ENCODE peak calls at places on chromosomes 5 and 9, in ten cellular contexts. T is mucosa of descending colon, O is transverse colon, Q is WTC11, C is GM12865, K is type B pancreatic cell, E is dorsolateral prefrontal cortex, V is prostate gland, B is A549, A is fibroblast of lung. Z is an unnamed sample.

GRCh38 chr9:18587988-18588387 is 114.0 kb downstream of the ADAMTSL1 start:
- DNase-seq in T (no peak), O (no peak), Q (no peak), C (no peak), K (no peak), E (no peak), V (no peak), B (no peak), A (no peak), Z (no peak)

GRCh38 chr9:94011134-94011533 is 56.0 kb upstream of the BARX1 start:
- DNase-seq in T (no peak), O (peak), Q (no peak), C (no peak), K (no peak), E (no peak), V (peak), B (no peak), A (peak), Z (no peak)

GRCh38 chr9:81801190-81801589 is 111.8 kb upstream of the TLE1 start:
- DNase-seq in T (no peak), O (no peak), Q (no peak), C (no peak), K (no peak), E (no peak), V (no peak), B (no peak), A (no peak), Z (no peak)

GRCh38 chr5:123371575-123372179 is 51.5 kb downstream of the CEP120 start:
- DNase-seq in T (peak), O (peak), Q (peak), C (peak), K (no peak), E (peak), V (no peak), B (peak), A (peak), Z (peak)

GRCh38 chr9:123611228-123611627 is 255.2 kb downstream of the CRB2 start:
- DNase-seq in T (no peak), O (no peak), Q (no peak), C (no peak), K (no peak), E (no peak), V (no peak), B (no peak), A (peak), Z (no peak)

GRCh38 chr5:91875133-91875779 is 492.1 kb upstream of the ARRDC3 start:
- DNase-seq in T (no peak), O (no peak), Q (no peak), C (no peak), K (no peak), E (no peak), V (no peak), B (no peak), A (peak), Z (no peak)

GRCh38 chr5:180289433-180289832 is 2.5 kb downstream of the MAPK9 start:
- DNase-seq in T (peak), O (peak), Q (no peak), C (no peak), K (no peak), E (no peak), V (peak), B (no peak), A (no peak), Z (no peak)

GRCh38 chr9:127388037-127388855 is 8.7 kb upstream of the SLC2A8 start:
- DNase-seq in T (peak), O (peak), Q (no peak), C (peak), K (no peak), E (no peak), V (no peak), B (peak), A (peak), Z (no peak)

GRCh38 chr5:153447534-153447933 is 42.9 kb upstream of the GRIA1 start:
- DNase-seq in T (no peak), O (no peak), Q (no peak), C (no peak), K (no peak), E (peak), V (no peak), B (no peak), A (no peak), Z (no peak)

GRCh38 chr5:179302499-179303185 is 42.6 kb downstream of the ADAMTS2 start:
- DNase-seq in T (no peak), O (no peak), Q (peak), C (no peak), K (no peak), E (no peak), V (no peak), B (no peak), A (no peak), Z (no peak)

GRCh38 chr9:110050925-110051355 is 157.0 kb downstream of the C9orf152 start:
- DNase-seq in T (no peak), O (no peak), Q (no peak), C (peak), K (no peak), E (no peak), V (no peak), B (peak), A (peak), Z (no peak)

GRCh38 chr9:136328011-136328621 is 777 bp downstream of the GPSM1 start:
- DNase-seq in T (no peak), O (no peak), Q (no peak), C (no peak), K (no peak), E (no peak), V (no peak), B (no peak), A (no peak), Z (no peak)

GRCh38 chr9:3477236-3477834 is 48.5 kb downstream of the RFX3 start:
- DNase-seq in T (no peak), O (no peak), Q (no peak), C (peak), K (no peak), E (no peak), V (no peak), B (no peak), A (no peak), Z (no peak)

GRCh38 chr5:150778103-150778516 is 447 bp upstream of the SMIM3 start:
- DNase-seq in T (no peak), O (no peak), Q (no peak), C (no peak), K (no peak), E (no peak), V (no peak), B (no peak), A (no peak), Z (no peak)

GRCh38 chr5:13276143-13276542 is 668.3 kb downstream of the DNAH5 start:
- DNase-seq in T (no peak), O (no peak), Q (no peak), C (no peak), K (no peak), E (no peak), V (no peak), B (no peak), A (no peak), Z (no peak)

GRCh38 chr5:13278148-13278547 is 666.3 kb downstream of the DNAH5 start:
- DNase-seq in T (no peak), O (no peak), Q (no peak), C (no peak), K (no peak), E (no peak), V (no peak), B (no peak), A (no peak), Z (no peak)
- TF ChIP-seq CTCF in T (no peak), O (no peak), Q (no peak), C (peak), K (peak), E (no peak), V (no peak), B (no peak), A (no peak), Z (peak)

GRCh38 chr5:106882035-106882434 is 788.7 kb downstream of the EFNA5 start:
- DNase-seq in T (no peak), O (no peak), Q (no peak), C (no peak), K (no peak), E (no peak), V (no peak), B (no peak), A (no peak), Z (no peak)
- TF ChIP-seq CTCF in T (no peak), O (no peak), Q (no peak), C (no peak), K (no peak), E (no peak), V (no peak), B (no peak), A (no peak), Z (no peak)

GRCh38 chr9:98563997-98564396 is 144.7 kb downstream of the GABBR2 start:
- DNase-seq in T (no peak), O (no peak), Q (no peak), C (no peak), K (no peak), E (no peak), V (no peak), B (no peak), A (no peak), Z (no peak)
- TF ChIP-seq CTCF in T (no peak), O (no peak), Q (no peak), C (no peak), K (no peak), E (no peak), V (no peak), B (no peak), A (no peak), Z (no peak)

DNA sequence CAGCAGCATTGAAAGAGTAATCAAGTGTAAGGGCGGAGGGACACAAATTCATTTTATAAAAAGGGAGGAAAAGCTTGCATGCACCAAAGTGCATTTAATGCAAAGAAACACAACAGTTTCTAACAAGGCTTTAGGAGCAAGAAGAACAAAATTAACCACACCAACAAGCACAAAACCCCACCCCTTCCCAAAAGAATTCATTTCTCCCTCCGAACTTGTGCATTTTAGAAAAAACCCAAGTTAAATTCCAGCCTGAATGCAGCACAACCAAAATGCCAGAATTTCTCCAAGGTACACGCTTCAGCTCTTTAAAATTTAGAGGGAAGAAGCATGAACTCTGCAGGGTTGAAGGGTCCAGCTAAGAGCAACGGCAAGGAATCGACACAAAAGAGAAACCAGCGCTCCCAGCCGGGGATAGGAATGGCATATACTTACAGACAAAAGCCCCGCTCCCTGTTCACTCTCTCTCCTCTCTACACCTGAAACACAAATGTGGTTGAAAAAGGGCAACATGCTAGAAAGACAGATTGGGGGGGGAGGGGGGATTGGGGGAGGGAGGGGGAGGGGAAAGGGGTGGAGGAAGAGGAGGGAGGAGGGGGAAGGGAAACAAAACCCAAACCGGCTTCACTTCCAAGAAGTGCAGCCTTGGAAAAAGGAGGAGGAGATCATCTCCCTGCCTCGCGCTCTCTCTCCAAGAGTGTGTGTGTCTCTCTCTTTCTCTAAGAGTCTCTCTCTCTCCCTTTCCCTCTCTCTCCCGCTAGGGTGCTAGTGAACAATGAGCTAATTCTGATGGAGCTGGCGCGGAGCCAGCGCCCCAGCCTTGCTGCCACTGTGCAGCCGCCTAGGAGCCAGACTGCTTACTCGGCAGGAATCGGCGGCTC is at the start of gene NREP:
- DNase-seq in T (peak), O (peak), Q (peak), C (peak), K (peak), E (peak), V (peak), B (peak), A (peak), Z (peak)
- TF ChIP-seq CTCF in T (no peak), O (peak), Q (no peak), C (peak), K (peak), E (peak), V (peak), B (no peak), A (peak), Z (peak)

DNA sequence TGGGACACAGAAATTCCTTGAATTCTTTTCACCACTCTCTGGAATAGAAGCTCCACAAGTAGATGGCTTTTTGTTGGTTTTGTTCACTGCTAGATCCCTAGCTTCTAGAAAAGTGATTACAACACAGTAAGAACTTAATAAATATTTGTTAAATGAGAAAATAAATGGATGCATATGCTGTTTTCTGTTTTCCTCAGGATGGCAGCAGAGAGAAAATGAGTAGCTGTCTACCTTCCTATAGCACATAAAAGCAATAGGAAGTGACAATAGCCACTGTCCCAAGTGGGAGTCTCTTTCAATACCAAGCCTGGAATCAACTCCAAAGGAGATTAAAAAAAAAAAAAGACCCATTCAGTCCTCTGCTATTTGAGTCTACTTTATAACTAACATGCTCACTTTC is 100.6 kb upstream of the NREP start:
- DNase-seq in T (no peak), O (no peak), Q (no peak), C (no peak), K (no peak), E (no peak), V (no peak), B (no peak), A (peak), Z (no peak)
- TF ChIP-seq CTCF in T (no peak), O (no peak), Q (no peak), C (no peak), K (no peak), E (no peak), V (no peak), B (no peak), A (no peak), Z (no peak)

GRCh38 chr9:114263853-114264510 is 58.9 kb upstream of the ORM1 start:
- DNase-seq in T (no peak), O (no peak), Q (peak), C (no peak), K (no peak), E (no peak), V (no peak), B (no peak), A (no peak), Z (peak)
- TF ChIP-seq CTCF in T (no peak), O (peak), Q (no peak), C (no peak), K (peak), E (no peak), V (peak), B (peak), A (no peak), Z (peak)

GRCh38 chr5:7886849-7887460 is 18.0 kb downstream of the MTRR start:
- DNase-seq in T (no peak), O (no peak), Q (no peak), C (peak), K (no peak), E (no peak), V (no peak), B (peak), A (peak), Z (no peak)
- TF ChIP-seq CTCF in T (no peak), O (peak), Q (no peak), C (peak), K (peak), E (peak), V (peak), B (peak), A (peak), Z (peak)

DNA sequence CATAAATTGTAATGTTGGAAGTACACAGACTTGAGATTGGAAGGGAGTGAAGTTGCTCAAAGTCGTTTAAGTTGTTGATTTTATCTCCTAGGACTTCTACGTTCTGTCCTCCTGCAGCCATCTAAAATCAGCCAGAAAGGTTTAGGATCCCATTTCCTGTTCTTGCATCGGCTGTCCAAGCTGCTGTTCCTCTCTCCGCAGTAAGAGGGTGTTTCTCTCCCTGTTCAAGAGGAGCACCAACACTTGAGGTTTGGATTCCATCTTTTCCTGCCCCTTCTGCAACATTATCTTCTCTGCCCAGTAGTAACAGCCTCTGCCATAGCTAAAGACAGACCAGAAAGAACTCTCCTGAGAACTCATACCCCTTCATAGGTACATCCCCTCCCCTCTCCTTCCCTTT is 373.4 kb downstream of the GADD45G start:
- DNase-seq in T (no peak), O (no peak), Q (no peak), C (no peak), K (no peak), E (no peak), V (no peak), B (peak), A (peak), Z (no peak)
- TF ChIP-seq CTCF in T (peak), O (peak), Q (no peak), C (no peak), K (peak), E (no peak), V (peak), B (no peak), A (peak), Z (peak)